ENCODE peak calls at places on chromosomes 12 and 14, in seven cellular contexts. A, Y, G, K, I, H and M are unnamed samples.

GRCh38 chr12:6376965-6377666 is 1.8 kb upstream of the SCNN1A start:
- DNase-seq in H (no peak), K (no peak), A (no peak), I (no peak), Y (no peak), G (no peak), M (no peak)

GRCh38 chr14:104353921-104354701 is 215.7 kb downstream of the KIF26A start:
- DNase-seq in I (no peak), Y (no peak), G (no peak), H (no peak), A (no peak), K (no peak), M (peak; percentile 37)

GRCh38 chr12:116459921-116460666 is 99.1 kb upstream of the MAP1LC3B2 start:
- DNase-seq in K (no peak), I (no peak), A (no peak), H (no peak), Y (no peak), G (no peak), M (no peak)

GRCh38 chr12:121611306-121611705 is 15.0 kb upstream of the ORAI1 start:
- DNase-seq in K (no peak), I (no peak), H (peak; percentile 60), A (no peak), G (no peak), Y (no peak), M (peak; percentile 67)

GRCh38 chr14:85003805-85004204 is 526.1 kb upstream of the FLRT2 start:
- DNase-seq in K (no peak), I (no peak), G (no peak), Y (no peak), A (no peak), H (no peak), M (no peak)

GRCh38 chr12:94614288-94614721 is 36.1 kb downstream of the TMCC3 start:
- DNase-seq in I (no peak), H (peak; percentile 76), K (no peak), A (no peak), Y (no peak), G (no peak), M (no peak)

GRCh38 chr12:3536096-3536875 is 45.3 kb downstream of the PRMT8 start:
- DNase-seq in I (no peak), Y (no peak), G (no peak), K (no peak), H (no peak), A (no peak), M (no peak)

GRCh38 chr12:95607642-95608041 is 56.4 kb upstream of the USP44 start:
- DNase-seq in A (no peak), K (no peak), I (no peak), H (no peak), G (no peak), Y (no peak), M (no peak)

GRCh38 chr14:51094901-51095853 is at the start of gene TRIM9:
- DNase-seq in I (peak; percentile 38), A (peak; percentile 96), Y (peak; percentile 61), G (peak; percentile 92), H (peak; percentile 100), K (peak; percentile 94), M (peak; percentile 97)

GRCh38 chr12:80419660-80420059 is 24.4 kb upstream of the PTPRQ start:
- DNase-seq in G (no peak), Y (no peak), H (no peak), K (no peak), I (no peak), A (no peak), M (no peak)

GRCh38 chr12:131511391-131511802 is 199.5 kb upstream of the SFSWAP start:
- DNase-seq in A (no peak), I (peak; percentile 8), K (no peak), H (peak; percentile 34), G (no peak), Y (no peak), M (no peak)

GRCh38 chr14:33254876-33255275 is 316.2 kb downstream of the NPAS3 start:
- DNase-seq in K (no peak), Y (no peak), I (no peak), A (no peak), G (no peak), H (no peak), M (no peak)

GRCh38 chr14:85599939-85600338 is 70.0 kb downstream of the FLRT2 start:
- DNase-seq in I (no peak), G (no peak), K (no peak), H (no peak), Y (no peak), A (no peak), M (no peak)

GRCh38 chr12:110371408-110372055 is 32.0 kb downstream of the ANAPC7 start:
- DNase-seq in K (no peak), I (no peak), G (peak; percentile 86), Y (no peak), A (no peak), H (no peak), M (no peak)

GRCh38 chr12:6533653-6534157 is 612 bp upstream of the GAPDH start:
- DNase-seq in Y (no peak), A (peak; percentile 68), I (no peak), G (peak; percentile 70), K (peak; percentile 81), H (peak; percentile 94), M (peak; percentile 68)

GRCh38 chr12:92158711-92159534 is 13.3 kb upstream of the BTG1 start:
- DNase-seq in H (no peak), A (no peak), G (no peak), Y (no peak), K (no peak), I (no peak), M (no peak)

GRCh38 chr12:12158858-12159257 is 88.1 kb downstream of the BCL2L14 start:
- DNase-seq in K (peak; percentile 25), A (no peak), Y (no peak), G (peak; percentile 34), H (no peak), I (no peak), M (peak; percentile 55)

GRCh38 chr12:9751204-9752144 is 9.2 kb downstream of the CD69 start:
- DNase-seq in H (peak; percentile 43), K (no peak), A (peak; percentile 36), I (no peak), Y (no peak), G (no peak), M (no peak)
- H3K4me3 ChIP-seq in H (no peak overlapping the region), K (peak overlapping the region; percentile 51), A (peak overlapping the region; percentile 16), I (no peak overlapping the region), Y (peak overlapping the region; percentile 39), G (no peak overlapping the region), M (peak overlapping the region; percentile 47)

GRCh38 chr12:27123642-27124041 is 41.3 kb upstream of the C12orf71 start:
- DNase-seq in G (no peak), Y (no peak), H (peak; percentile 24), K (no peak), I (no peak), A (peak; percentile 10), M (no peak)
- TF ChIP-seq CTCF in G (peak; percentile 21), Y (no peak), H (peak; percentile 43), K (peak; percentile 26), I (peak; percentile 48), A (peak; percentile 43), M (peak; percentile 9)

DNA sequence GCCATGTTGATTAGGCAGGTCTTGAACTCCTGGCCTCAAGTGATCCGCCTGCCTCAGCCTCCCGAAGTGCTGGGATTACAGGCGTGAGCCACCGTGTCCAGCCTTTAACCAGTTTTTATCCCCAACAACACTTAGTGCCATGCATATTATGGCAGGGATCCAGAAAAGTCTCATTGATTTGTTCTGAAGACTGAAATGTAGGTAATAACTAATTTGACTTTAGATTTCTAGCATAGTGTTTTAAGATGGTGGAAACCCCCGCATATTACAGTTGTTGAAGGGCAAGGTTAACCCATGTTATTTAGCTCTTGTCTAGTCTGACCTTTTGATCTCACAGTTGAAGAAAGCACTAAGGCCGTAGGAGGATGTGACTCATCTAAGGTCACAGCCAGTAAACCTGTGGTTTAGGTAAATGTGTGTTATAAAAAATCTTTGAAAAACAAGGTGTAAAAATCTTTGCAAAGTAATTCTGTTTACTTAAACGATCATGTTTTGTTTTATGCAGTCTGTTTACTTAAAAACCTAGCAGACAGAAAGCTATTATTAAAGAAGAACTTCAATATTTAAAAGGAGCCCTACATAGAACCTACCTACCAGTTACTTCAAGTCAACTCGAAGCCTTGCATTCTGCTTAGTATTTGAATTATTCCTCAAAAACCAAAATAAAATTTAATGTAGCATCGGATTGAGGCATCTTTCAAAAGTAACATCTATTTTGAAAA is 24.8 kb downstream of the BICDL1 start:
- DNase-seq in G (no peak), Y (no peak), I (peak; percentile 33), K (no peak), A (peak; percentile 29), H (no peak), M (no peak)
- H3K4me1 ChIP-seq in G (no peaks in the 10 kb centered on the region), Y (no peaks in the 10 kb centered on the region), I (peaks cover 20% of the 10 kb centered on the region), K (no peaks in the 10 kb centered on the region), A (peaks cover 10% of the 10 kb centered on the region), H (no peaks in the 10 kb centered on the region), M (no peaks in the 10 kb centered on the region)

GRCh38 chr14:93041002-93041401 is 74.7 kb downstream of the ITPK1 start:
- DNase-seq in A (no peak), H (peak; percentile 65), I (no peak), G (no peak), K (no peak), Y (no peak), M (no peak)
- H3K4me3 ChIP-seq in A (no peak overlapping the region), H (no peak overlapping the region), I (no peak overlapping the region), G (no peak overlapping the region), K (no peak overlapping the region), Y (no peak overlapping the region), M (no peak overlapping the region)

DNA sequence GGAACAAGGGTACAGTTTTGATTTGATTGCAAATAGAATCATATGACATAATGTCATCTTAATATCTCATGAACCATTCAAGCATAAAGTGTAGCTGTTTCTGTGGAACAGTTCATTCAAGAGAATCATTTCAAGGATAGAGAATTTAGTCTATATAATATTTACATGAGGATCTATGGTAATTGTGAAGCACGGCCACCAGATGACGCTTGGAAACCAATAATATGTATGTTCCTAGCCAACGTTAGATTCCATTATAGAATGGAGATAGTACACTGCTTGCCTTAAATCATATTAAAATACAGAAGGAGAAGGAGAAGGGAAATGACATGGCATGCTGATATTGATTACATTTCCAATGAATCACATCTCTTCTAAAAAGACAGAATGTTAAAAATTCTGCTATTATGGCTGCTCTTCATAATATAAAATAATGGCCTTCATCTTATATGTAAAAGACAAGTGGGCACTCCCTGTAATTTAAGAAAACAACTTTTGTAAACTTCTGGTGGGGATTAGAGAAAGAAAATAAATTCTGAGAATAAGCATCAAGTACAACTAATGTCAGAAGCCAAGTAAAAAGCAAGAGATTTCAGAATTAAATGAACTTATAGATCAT is 351.0 kb downstream of the NAV3 start:
- DNase-seq in K (no peak), H (peak; percentile 63), A (peak; percentile 0), G (no peak), I (no peak), Y (no peak), M (no peak)
- TF ChIP-seq CTCF in K (peak; percentile 28), H (peak; percentile 82), A (peak; percentile 85), G (no peak), I (peak; percentile 81), Y (no peak), M (no peak)

GRCh38 chr14:95261616-95262510 is 57.8 kb downstream of the CLMN start:
- DNase-seq in A (no peak), H (no peak), Y (no peak), K (peak; percentile 61), G (no peak), I (no peak), M (no peak)
- H3K4me1 ChIP-seq in A (peaks cover 38% of the 10 kb centered on the region), H (peaks cover 6% of the 10 kb centered on the region), Y (peaks cover 13% of the 10 kb centered on the region), K (peaks cover 62% of the 10 kb centered on the region), G (peaks cover 10% of the 10 kb centered on the region), I (peaks cover 29% of the 10 kb centered on the region), M (peaks cover 6% of the 10 kb centered on the region)